ENCODE peak calls at places on chromosomes 3 and 15, in four cellular contexts. I is dermis microvascular lymphatic vessel endothelial cell, B is pons, X is astrocyte of the spinal cord. Z is an unnamed sample.

GRCh38 chr3:64405211-64405818 is 180.0 kb upstream of the PRICKLE2 start:
- DNase-seq in I (no peak), B (no peak), X (no peak), Z (no peak)

GRCh38 chr3:125011941-125012340 is 43.9 kb downstream of the HEG1 start:
- DNase-seq in I (no peak), B (no peak), X (peak), Z (no peak)

GRCh38 chr15:78407889-78408640 is 30.0 kb upstream of the IREB2 start:
- DNase-seq in I (no peak), B (no peak), X (no peak), Z (no peak)

GRCh38 chr3:152203677-152204076 is 65.1 kb upstream of the MBNL1 start:
- DNase-seq in I (no peak), B (no peak), X (no peak), Z (no peak)

GRCh38 chr15:37133619-37134018 is 33.3 kb upstream of the MEIS2 start:
- DNase-seq in I (peak), B (peak), X (peak), Z (peak)

GRCh38 chr15:101499863-101500713 is 10.6 kb upstream of the PCSK6 start:
- DNase-seq in I (no peak), B (no peak), X (no peak), Z (no peak)

GRCh38 chr3:82281205-82281604 is 519.8 kb upstream of the GBE1 start:
- DNase-seq in I (peak), B (no peak), X (peak), Z (no peak)

GRCh38 chr3:123090700-123091585 is 24.1 kb downstream of the PDIA5 start:
- DNase-seq in I (no peak), B (peak), X (no peak), Z (no peak)

GRCh38 chr3:193982258-193982659 is 153.7 kb upstream of the HES1 start:
- DNase-seq in I (peak), B (peak), X (peak), Z (peak)

GRCh38 chr3:160701490-160701889 is 24.5 kb downstream of the ARL14 start:
- DNase-seq in I (no peak), B (no peak), X (no peak), Z (no peak)

GRCh38 chr15:39908186-39908585 is 11.9 kb downstream of the GPR176 start:
- DNase-seq in I (peak), B (no peak), X (peak), Z (no peak)

GRCh38 chr3:100024520-100025303 is 89.6 kb downstream of the FILIP1L start:
- DNase-seq in I (no peak), B (no peak), X (no peak), Z (no peak)

GRCh38 chr3:127792664-127793292 is 29.5 kb downstream of the MGLL start:
- DNase-seq in I (peak), B (no peak), X (peak), Z (no peak)

GRCh38 chr3:123319760-123320159 is 118.0 kb downstream of the SEC22A start:
- DNase-seq in I (no peak), B (no peak), X (no peak), Z (no peak)

GRCh38 chr15:57922780-57923179 is 142.7 kb downstream of the ALDH1A2 start:
- DNase-seq in I (peak), B (no peak), X (no peak), Z (no peak)

GRCh38 chr15:40582726-40583246 is 11.3 kb upstream of the KNL1 start:
- DNase-seq in I (no peak), B (peak), X (peak), Z (no peak)

GRCh38 chr3:135106445-135106844 is 311.4 kb downstream of the EPHB1 start:
- DNase-seq in I (peak), B (no peak), X (no peak), Z (no peak)

GRCh38 chr3:137642831-137643230 is 121.3 kb upstream of the SOX14 start:
- DNase-seq in I (no peak), B (no peak), X (no peak), Z (no peak)

GRCh38 chr3:189094539-189094938 is 77.2 kb upstream of the TPRG1 start:
- DNase-seq in I (no peak), B (no peak), X (no peak), Z (no peak)

GRCh38 chr3:101081446-101081845 is 88.2 kb upstream of the ABI3BP start:
- DNase-seq in I (no peak), B (no peak), X (no peak), Z (no peak)

GRCh38 chr3:71692139-71692538 is 33.1 kb downstream of the EIF4E3 start:
- DNase-seq in I (no peak), B (no peak), X (no peak), Z (no peak)

GRCh38 chr3:168117853-168118313 is 22.2 kb upstream of the GOLIM4 start:
- DNase-seq in I (peak), B (no peak), X (peak), Z (no peak)

GRCh38 chr3:99700637-99701268 is 62.4 kb downstream of the COL8A1 start:
- DNase-seq in I (peak), B (no peak), X (peak), Z (no peak)

GRCh38 chr3:81726735-81727134 is 34.7 kb downstream of the GBE1 start:
- DNase-seq in I (peak), B (no peak), X (peak), Z (no peak)

GRCh38 chr3:169116056-169116693 is 547.3 kb downstream of the MECOM start:
- DNase-seq in I (peak), B (no peak), X (no peak), Z (no peak)

GRCh38 chr3:124770341-124771082 is 40.3 kb downstream of the UMPS start:
- DNase-seq in I (peak), B (peak), X (no peak), Z (peak)

Z was measured in globus pallidus.